ENCODE peak calls at places on chromosome 18, in six cellular contexts. One of them, this sample, is unnamed.

GRCh38 chr18:62631173-62631572 is 84.2 kb upstream of the PHLPP1 start:
- DNase-seq in AG10803: no peak
- DNase-seq in Peyer's patch: no peak
- DNase-seq in B cell: no peak
- DNase-seq in HFFc6: no peak
- DNase-seq in GM12865: no peak
- DNase-seq in this sample: no peak

GRCh38 chr18:6210349-6211173 is 204.2 kb downstream of the L3MBTL4 start:
- DNase-seq in AG10803: no peak
- DNase-seq in Peyer's patch: no peak
- DNase-seq in B cell: no peak
- DNase-seq in HFFc6: no peak
- DNase-seq in GM12865: no peak
- DNase-seq in this sample: no peak

GRCh38 chr18:12606592-12607315 is 51.2 kb downstream of the SPIRE1 start:
- DNase-seq in AG10803: peak
- DNase-seq in Peyer's patch: no peak
- DNase-seq in B cell: no peak
- DNase-seq in HFFc6: peak
- DNase-seq in GM12865: no peak
- DNase-seq in this sample: no peak

GRCh38 chr18:63951302-63951705 is 2.2 kb downstream of the HMSD start:
- DNase-seq in AG10803: peak
- DNase-seq in Peyer's patch: no peak
- DNase-seq in B cell: no peak
- DNase-seq in HFFc6: peak
- DNase-seq in GM12865: peak
- DNase-seq in this sample: no peak

GRCh38 chr18:49476664-49477411 is 10.2 kb downstream of the C18orf32 start:
- DNase-seq in AG10803: peak
- DNase-seq in Peyer's patch: no peak
- DNase-seq in B cell: no peak
- DNase-seq in HFFc6: peak
- DNase-seq in GM12865: no peak
- DNase-seq in this sample: no peak

GRCh38 chr18:34787931-34788532 is 77.9 kb downstream of the DTNA start:
- DNase-seq in AG10803: peak
- DNase-seq in Peyer's patch: no peak
- DNase-seq in B cell: no peak
- DNase-seq in HFFc6: peak
- DNase-seq in GM12865: peak
- DNase-seq in this sample: peak

GRCh38 chr18:1779587-1779986 is 791.7 kb downstream of the METTL4 start:
- DNase-seq in AG10803: no peak
- DNase-seq in Peyer's patch: no peak
- DNase-seq in B cell: no peak
- DNase-seq in HFFc6: no peak
- DNase-seq in GM12865: no peak
- DNase-seq in this sample: no peak

GRCh38 chr18:34352385-34353163 is 127.9 kb upstream of the NOL4 start:
- DNase-seq in AG10803: no peak
- DNase-seq in Peyer's patch: no peak
- DNase-seq in B cell: no peak
- DNase-seq in HFFc6: no peak
- DNase-seq in GM12865: no peak
- DNase-seq in this sample: no peak

GRCh38 chr18:51193621-51194287 is 3.7 kb downstream of the MEX3C start:
- DNase-seq in AG10803: peak
- DNase-seq in Peyer's patch: no peak
- DNase-seq in B cell: no peak
- DNase-seq in HFFc6: peak
- DNase-seq in GM12865: no peak
- DNase-seq in this sample: no peak

GRCh38 chr18:12290086-12290485 is 18.0 kb upstream of the TUBB6 start:
- DNase-seq in AG10803: peak
- DNase-seq in Peyer's patch: no peak
- DNase-seq in B cell: no peak
- DNase-seq in HFFc6: no peak
- DNase-seq in GM12865: no peak
- DNase-seq in this sample: no peak

GRCh38 chr18:54260376-54261072 is 8.8 kb upstream of the POLI start:
- DNase-seq in AG10803: no peak
- DNase-seq in Peyer's patch: no peak
- DNase-seq in B cell: no peak
- DNase-seq in HFFc6: no peak
- DNase-seq in GM12865: peak
- DNase-seq in this sample: peak

GRCh38 chr18:77208969-77209368 is 40.7 kb upstream of the GALR1 start:
- DNase-seq in AG10803: peak
- DNase-seq in Peyer's patch: no peak
- DNase-seq in B cell: peak
- DNase-seq in HFFc6: peak
- DNase-seq in GM12865: peak
- DNase-seq in this sample: peak
- TF ChIP-seq CTCF in AG10803: no peak
- TF ChIP-seq CTCF in Peyer's patch: no peak
- TF ChIP-seq CTCF in B cell: no peak
- TF ChIP-seq CTCF in HFFc6: no peak
- TF ChIP-seq CTCF in GM12865: no peak
- TF ChIP-seq CTCF in this sample: no peak

GRCh38 chr18:43422483-43422882 is 145.2 kb upstream of the SYT4 start:
- DNase-seq in AG10803: no peak
- DNase-seq in Peyer's patch: no peak
- DNase-seq in B cell: no peak
- DNase-seq in HFFc6: no peak
- DNase-seq in GM12865: no peak
- DNase-seq in this sample: no peak
- TF ChIP-seq CTCF in AG10803: no peak
- TF ChIP-seq CTCF in Peyer's patch: no peak
- TF ChIP-seq CTCF in B cell: no peak
- TF ChIP-seq CTCF in HFFc6: no peak
- TF ChIP-seq CTCF in GM12865: no peak
- TF ChIP-seq CTCF in this sample: peak

GRCh38 chr18:28015671-28016070 is 161.3 kb downstream of the CDH2 start:
- DNase-seq in AG10803: no peak
- DNase-seq in Peyer's patch: no peak
- DNase-seq in B cell: no peak
- DNase-seq in HFFc6: no peak
- DNase-seq in GM12865: no peak
- DNase-seq in this sample: no peak

GRCh38 chr18:28009589-28009988 is 167.3 kb downstream of the CDH2 start:
- DNase-seq in AG10803: no peak
- DNase-seq in Peyer's patch: no peak
- DNase-seq in B cell: no peak
- DNase-seq in HFFc6: no peak
- DNase-seq in GM12865: no peak
- DNase-seq in this sample: no peak

GRCh38 chr18:28007841-28008240 is 169.1 kb downstream of the CDH2 start:
- DNase-seq in AG10803: peak
- DNase-seq in Peyer's patch: no peak
- DNase-seq in B cell: no peak
- DNase-seq in HFFc6: peak
- DNase-seq in GM12865: no peak
- DNase-seq in this sample: no peak

GRCh38 chr18:28018361-28018760 is 158.6 kb downstream of the CDH2 start:
- DNase-seq in AG10803: peak
- DNase-seq in Peyer's patch: no peak
- DNase-seq in B cell: no peak
- DNase-seq in HFFc6: peak
- DNase-seq in GM12865: no peak
- DNase-seq in this sample: no peak

DNA sequence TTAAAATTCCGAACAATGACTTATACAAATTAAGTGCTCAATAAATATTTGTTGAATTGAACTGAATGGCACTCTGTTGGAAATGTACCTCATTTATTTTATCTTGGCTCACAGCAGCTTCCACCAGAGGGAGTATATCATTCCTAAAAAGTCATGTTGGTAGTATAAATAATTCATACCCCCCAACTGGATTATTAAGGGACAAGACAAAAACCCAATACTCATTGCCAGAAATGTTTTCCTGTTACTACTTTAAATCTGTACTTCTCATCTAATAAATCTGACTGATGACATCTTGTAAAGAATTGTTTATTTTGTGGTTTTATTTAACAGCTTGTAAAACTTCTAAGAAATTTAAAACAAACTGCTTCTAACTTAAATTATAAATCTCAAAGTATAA is 163.9 kb downstream of the CDH2 start:
- DNase-seq in AG10803: peak
- DNase-seq in Peyer's patch: no peak
- DNase-seq in B cell: no peak
- DNase-seq in HFFc6: no peak
- DNase-seq in GM12865: no peak
- DNase-seq in this sample: no peak
- TF ChIP-seq CTCF in AG10803: peak
- TF ChIP-seq CTCF in Peyer's patch: no peak
- TF ChIP-seq CTCF in B cell: no peak
- TF ChIP-seq CTCF in HFFc6: peak
- TF ChIP-seq CTCF in GM12865: no peak
- TF ChIP-seq CTCF in this sample: no peak

GRCh38 chr18:36372902-36373301 is 75.4 kb downstream of the FHOD3 start:
- DNase-seq in AG10803: peak
- DNase-seq in Peyer's patch: no peak
- DNase-seq in B cell: no peak
- DNase-seq in HFFc6: no peak
- DNase-seq in GM12865: peak
- DNase-seq in this sample: no peak
- TF ChIP-seq CTCF in AG10803: peak
- TF ChIP-seq CTCF in Peyer's patch: no peak
- TF ChIP-seq CTCF in B cell: no peak
- TF ChIP-seq CTCF in HFFc6: no peak
- TF ChIP-seq CTCF in GM12865: peak
- TF ChIP-seq CTCF in this sample: peak

GRCh38 chr18:23568739-23569138 is 17.6 kb downstream of the NPC1 start:
- DNase-seq in AG10803: no peak
- DNase-seq in Peyer's patch: no peak
- DNase-seq in B cell: no peak
- DNase-seq in HFFc6: no peak
- DNase-seq in GM12865: no peak
- DNase-seq in this sample: no peak

GRCh38 chr18:23565916-23566547 is 20.3 kb downstream of the NPC1 start:
- DNase-seq in AG10803: no peak
- DNase-seq in Peyer's patch: no peak
- DNase-seq in B cell: no peak
- DNase-seq in HFFc6: no peak
- DNase-seq in GM12865: no peak
- DNase-seq in this sample: no peak

GRCh38 chr18:23570912-23571504 is 15.3 kb downstream of the NPC1 start:
- DNase-seq in AG10803: no peak
- DNase-seq in Peyer's patch: no peak
- DNase-seq in B cell: no peak
- DNase-seq in HFFc6: no peak
- DNase-seq in GM12865: no peak
- DNase-seq in this sample: no peak

GRCh38 chr18:23569299-23570063 is 16.8 kb downstream of the NPC1 start:
- DNase-seq in AG10803: no peak
- DNase-seq in Peyer's patch: no peak
- DNase-seq in B cell: no peak
- DNase-seq in HFFc6: no peak
- DNase-seq in GM12865: no peak
- DNase-seq in this sample: no peak

DNA sequence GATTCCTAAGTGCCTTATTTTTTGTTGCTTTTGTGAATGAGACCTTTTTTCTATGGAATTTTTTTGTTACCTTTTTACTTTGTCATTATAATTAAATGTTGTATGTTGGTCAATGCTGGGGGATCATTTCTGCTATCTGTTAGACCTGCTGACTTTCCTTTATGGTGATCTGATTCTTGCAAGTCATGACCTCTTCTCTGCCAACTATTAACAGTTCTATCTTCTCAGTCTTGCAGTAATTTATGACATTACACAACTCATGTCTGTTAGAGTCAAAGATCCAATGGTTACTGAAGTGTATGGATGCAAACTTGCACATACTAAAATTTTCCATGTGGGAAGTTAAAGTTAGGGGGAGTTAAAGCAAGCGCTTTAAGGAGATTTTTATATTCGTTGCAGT is 18.0 kb downstream of the NPC1 start:
- DNase-seq in AG10803: no peak
- DNase-seq in Peyer's patch: no peak
- DNase-seq in B cell: no peak
- DNase-seq in HFFc6: no peak
- DNase-seq in GM12865: no peak
- DNase-seq in this sample: no peak
- TF ChIP-seq CTCF in AG10803: no peak
- TF ChIP-seq CTCF in Peyer's patch: no peak
- TF ChIP-seq CTCF in B cell: no peak
- TF ChIP-seq CTCF in HFFc6: no peak
- TF ChIP-seq CTCF in GM12865: no peak
- TF ChIP-seq CTCF in this sample: no peak

This sample was measured in GM12864.